ENCODE peak calls at places on chromosomes 13 and 19, in five cellular contexts. E is K562, N is transverse colon, R is H1, Z is HL-60. A is an unnamed sample.

GRCh38 chr13:41443969-41444368 is 13.4 kb upstream of the RGCC start:
- DNase-seq in R (no peak), Z (no peak), N (no peak), E (no peak), A (no peak)

GRCh38 chr13:44819245-44819644 is 170.0 kb downstream of the NUFIP1 start:
- DNase-seq in R (no peak), N (no peak), E (no peak), Z (no peak), A (no peak)

GRCh38 chr13:85631801-85632200 is 167.4 kb downstream of the SLITRK6 start:
- DNase-seq in Z (no peak), R (no peak), E (no peak), N (no peak), A (no peak)

GRCh38 chr13:33454844-33455256 is 169.3 kb upstream of the STARD13 start:
- DNase-seq in N (no peak), R (no peak), Z (no peak), E (no peak), A (no peak)

GRCh38 chr13:97659602-97660001 is 225.6 kb downstream of the RAP2A start:
- DNase-seq in R (no peak), Z (no peak), E (no peak), N (no peak), A (no peak)

GRCh38 chr19:459724-460511 is 915 bp downstream of the SHC2 start:
- DNase-seq in N (peak), Z (no peak), E (peak), R (peak), A (no peak)

GRCh38 chr19:2015611-2015950 is at the start of gene BTBD2:
- DNase-seq in N (peak), Z (peak), E (peak), R (no peak), A (no peak)

GRCh38 chr13:20869540-20869939 is 33.0 kb downstream of the XPO4 start:
- DNase-seq in N (no peak), Z (no peak), E (no peak), R (no peak), A (no peak)

GRCh38 chr13:73657821-73658540 is 476.2 kb downstream of the KLF12 start:
- DNase-seq in Z (no peak), E (no peak), R (no peak), N (no peak), A (no peak)

GRCh38 chr19:39596911-39597310 is 5.4 kb upstream of the LGALS13 start:
- DNase-seq in Z (no peak), N (no peak), R (no peak), E (no peak), A (no peak)

GRCh38 chr19:18594824-18595373 is 6.3 kb downstream of the REX1BD start:
- DNase-seq in E (no peak), N (no peak), Z (no peak), R (peak), A (no peak)

GRCh38 chr13:93865235-93865634 is 614.2 kb downstream of the DCT start:
- DNase-seq in Z (no peak), N (no peak), E (no peak), R (no peak), A (no peak)

GRCh38 chr19:33499248-33499647 is 22.3 kb downstream of the PEPD start:
- DNase-seq in Z (no peak), R (no peak), N (no peak), E (no peak), A (peak)

GRCh38 chr13:55571237-55571867 is 1569.4 kb upstream of the PRR20A start:
- DNase-seq in Z (no peak), N (no peak), E (no peak), R (no peak), A (no peak)
- TF ChIP-seq POLR2AphosphoS5 in Z (no peak), N (no peak), E (no peak), R (peak), A (no peak)

DNA sequence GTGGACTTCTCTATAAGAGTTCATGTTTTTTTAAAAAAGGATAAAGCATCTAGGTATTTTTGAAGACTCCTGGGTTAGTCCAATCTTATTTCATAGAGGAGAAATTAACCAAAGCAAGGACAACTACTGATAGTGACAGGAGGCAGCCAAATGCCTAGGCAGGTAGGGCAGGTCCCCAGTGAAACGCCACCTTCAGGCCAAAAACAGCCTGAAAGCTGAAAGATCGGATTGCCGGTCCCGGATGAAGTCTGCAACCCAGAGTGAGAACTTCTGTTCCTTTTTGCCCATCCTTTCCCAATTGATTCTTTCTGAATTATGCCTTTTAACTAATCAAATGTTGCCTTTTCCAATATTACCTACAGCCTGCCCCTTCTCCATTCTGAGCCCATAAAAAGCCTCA is 6.1 kb upstream of the GGACT start:
- DNase-seq in N (peak), R (peak), E (peak), Z (no peak), A (no peak)
- TF ChIP-seq CTCF in N (peak), R (peak), E (peak), Z (no peak), A (no peak)

GRCh38 chr13:113646921-113647340 is 11.1 kb downstream of the ATP4B start:
- DNase-seq in N (no peak), R (no peak), Z (no peak), E (no peak), A (peak)
- TF ChIP-seq POLR2AphosphoS5 in N (no peak), R (no peak), Z (no peak), E (no peak), A (no peak)

GRCh38 chr13:37407156-37407555 is 191.4 kb downstream of the POSTN start:
- DNase-seq in E (no peak), N (no peak), R (no peak), Z (no peak), A (no peak)
- TF ChIP-seq CTCF in E (no peak), N (no peak), R (no peak), Z (no peak), A (no peak)

DNA sequence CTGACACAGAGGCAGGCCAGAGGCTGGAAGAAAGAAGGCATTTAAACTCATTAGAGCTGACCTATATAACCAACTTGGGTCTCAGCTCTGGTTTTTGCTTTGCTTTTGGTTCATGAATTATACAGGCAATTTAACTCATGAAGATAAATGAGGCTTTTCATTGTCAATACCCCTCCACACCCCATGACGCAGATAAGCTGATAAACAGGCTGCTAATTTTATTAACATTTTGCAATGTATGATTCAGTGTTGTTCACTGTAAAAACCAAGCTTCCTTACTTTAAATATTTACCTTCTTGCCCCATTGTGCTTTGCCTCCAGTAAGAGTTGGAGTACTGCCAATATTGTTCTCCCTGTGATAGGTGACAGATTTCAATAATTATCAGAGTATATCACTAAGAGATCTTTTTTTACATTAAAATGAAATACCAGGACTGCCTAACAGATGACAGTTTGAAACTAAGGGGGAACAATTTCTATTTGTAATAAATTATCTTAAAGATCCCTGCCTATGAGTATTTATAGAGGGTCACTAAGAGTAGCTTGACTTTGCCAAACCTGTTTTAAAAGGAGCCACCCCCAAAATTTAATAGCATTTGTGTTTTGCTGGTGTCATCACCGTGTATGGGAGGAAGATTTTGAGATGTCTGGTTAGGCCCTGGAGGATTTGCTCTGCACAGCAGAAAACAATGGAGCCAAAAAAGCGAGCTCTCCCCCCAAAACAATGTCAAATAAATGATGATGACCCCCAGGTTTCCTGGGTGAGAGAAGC is 472.7 kb upstream of the NBEA start:
- DNase-seq in E (no peak), N (no peak), Z (no peak), R (no peak), A (no peak)
- TF ChIP-seq POLR2AphosphoS5 in E (no peak), N (no peak), Z (no peak), R (no peak), A (no peak)

GRCh38 chr19:10828981-10829821 is 6.8 kb downstream of the TMED1 start:
- DNase-seq in N (no peak), R (no peak), E (no peak), Z (no peak), A (peak)
- TF ChIP-seq CTCF in N (no peak), R (peak), E (peak), Z (no peak), A (no peak)

GRCh38 chr19:40739030-40739839 is 11.0 kb downstream of the ACTMAP start:
- DNase-seq in N (no peak), E (no peak), R (no peak), Z (no peak), A (no peak)

GRCh38 chr19:40739871-40740703 is 10.2 kb downstream of the ACTMAP start:
- DNase-seq in R (no peak), Z (no peak), N (no peak), E (no peak), A (no peak)

GRCh38 chr19:40742477-40742876 is 7.8 kb downstream of the ACTMAP start:
- DNase-seq in R (no peak), N (no peak), Z (no peak), E (no peak), A (no peak)

GRCh38 chr19:40741527-40742390 is 8.5 kb downstream of the ACTMAP start:
- DNase-seq in Z (no peak), N (no peak), E (no peak), R (no peak), A (no peak)

GRCh38 chr19:40740747-40741146 is 9.5 kb downstream of the ACTMAP start:
- DNase-seq in R (no peak), Z (no peak), E (no peak), N (no peak), A (no peak)
- TF ChIP-seq POLR2AphosphoS5 in R (no peak), Z (no peak), E (no peak), N (no peak), A (no peak)

DNA sequence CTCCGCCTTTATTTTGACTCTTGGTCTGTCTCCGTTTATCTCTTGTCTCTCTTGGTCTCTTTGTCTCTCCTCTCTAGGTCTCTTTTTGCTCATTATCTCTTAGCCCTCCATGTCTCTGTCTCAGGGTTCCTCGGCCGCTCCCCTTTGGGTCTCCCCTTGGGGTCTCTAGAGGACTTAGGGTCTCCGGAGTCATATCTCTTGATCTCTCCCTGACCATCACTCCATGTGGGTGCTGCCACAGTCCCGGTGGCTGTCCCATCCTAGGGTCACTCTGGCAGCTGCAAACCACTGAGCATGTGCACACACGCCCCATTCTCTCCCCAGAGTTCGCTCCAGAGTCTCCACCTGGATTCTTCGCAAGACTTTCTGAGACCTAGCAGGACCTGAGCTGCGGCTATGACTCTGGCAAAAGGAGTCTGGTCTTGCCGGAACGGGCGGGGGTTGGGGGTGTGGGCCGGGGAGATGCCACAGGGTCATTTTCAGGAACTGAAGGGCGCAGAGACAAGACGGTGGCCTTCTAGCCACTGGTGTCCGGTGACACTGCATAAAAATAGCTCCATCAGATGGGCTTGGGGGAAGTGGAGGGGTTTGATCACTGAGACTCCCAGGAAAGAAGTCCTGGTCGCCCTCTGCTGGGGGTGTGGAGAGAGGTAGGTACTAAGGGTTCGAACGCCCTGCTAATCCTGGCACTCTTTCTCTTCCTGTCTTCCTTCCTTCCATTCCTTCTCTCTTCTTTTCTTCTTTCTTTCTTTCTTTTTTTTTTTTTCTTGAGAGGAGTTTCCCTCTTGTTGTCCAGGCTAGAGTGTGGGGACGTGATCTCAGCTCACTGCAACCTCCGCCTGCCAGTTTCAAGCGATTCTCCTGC is 1.2 kb upstream of the KCNA7 start:
- DNase-seq in R (peak), N (no peak), E (peak), Z (no peak), A (no peak)
- TF ChIP-seq CTCF in R (peak), N (peak), E (peak), Z (no peak), A (no peak)

A was measured in spleen.